ENCODE peak calls at places on chromosomes 1 and 21, in ten cellular contexts. One of them, this sample, is unnamed.

GRCh38 chr1:201970334-201971159 is 11.9 kb upstream of the RNPEP start:
- DNase-seq in sigmoid colon: no peak
- DNase-seq in H1: no peak
- DNase-seq in GM23338: no peak
- DNase-seq in SK-N-SH: peak; percentile 62
- DNase-seq in endothelial cell of umbilical vein: peak; percentile 27
- DNase-seq in prostate gland: no peak
- DNase-seq in HCT116: no peak
- DNase-seq in K562: no peak
- DNase-seq in SK-N-MC: no peak
- DNase-seq in this sample: no peak

GRCh38 chr1:204258213-204259115 is 44.7 kb upstream of the GOLT1A start:
- DNase-seq in prostate gland: peak; percentile 60
- DNase-seq in K562: peak; percentile 69
- DNase-seq in H1: peak; percentile 56
- DNase-seq in SK-N-SH: peak; percentile 88
- DNase-seq in HCT116: peak; percentile 37
- DNase-seq in endothelial cell of umbilical vein: peak; percentile 69
- DNase-seq in SK-N-MC: no peak
- DNase-seq in sigmoid colon: no peak
- DNase-seq in GM23338: peak; percentile 88
- DNase-seq in this sample: peak; percentile 84

GRCh38 chr1:166079276-166079675 is 87.5 kb downstream of the FAM78B start:
- DNase-seq in prostate gland: no peak
- DNase-seq in SK-N-SH: no peak
- DNase-seq in HCT116: no peak
- DNase-seq in GM23338: no peak
- DNase-seq in SK-N-MC: no peak
- DNase-seq in endothelial cell of umbilical vein: no peak
- DNase-seq in H1: no peak
- DNase-seq in sigmoid colon: no peak
- DNase-seq in K562: no peak
- DNase-seq in this sample: no peak

GRCh38 chr1:119254067-119254720 is 113.7 kb upstream of the WARS2 start:
- DNase-seq in prostate gland: no peak
- DNase-seq in SK-N-MC: no peak
- DNase-seq in HCT116: no peak
- DNase-seq in sigmoid colon: no peak
- DNase-seq in H1: no peak
- DNase-seq in GM23338: no peak
- DNase-seq in SK-N-SH: no peak
- DNase-seq in endothelial cell of umbilical vein: no peak
- DNase-seq in K562: no peak
- DNase-seq in this sample: no peak

GRCh38 chr1:205680073-205680851 is at the start of gene SLC45A3:
- DNase-seq in HCT116: no peak
- DNase-seq in sigmoid colon: no peak
- DNase-seq in SK-N-SH: peak; percentile 94
- DNase-seq in prostate gland: peak; percentile 63
- DNase-seq in H1: no peak
- DNase-seq in K562: peak; percentile 78
- DNase-seq in SK-N-MC: no peak
- DNase-seq in GM23338: peak; percentile 74
- DNase-seq in endothelial cell of umbilical vein: no peak
- DNase-seq in this sample: peak; percentile 85

GRCh38 chr1:156496211-156496761 is 4.3 kb downstream of the MEF2D start:
- DNase-seq in SK-N-MC: no peak
- DNase-seq in prostate gland: no peak
- DNase-seq in HCT116: no peak
- DNase-seq in GM23338: no peak
- DNase-seq in SK-N-SH: no peak
- DNase-seq in sigmoid colon: no peak
- DNase-seq in K562: no peak
- DNase-seq in H1: no peak
- DNase-seq in endothelial cell of umbilical vein: no peak
- DNase-seq in this sample: peak; percentile 63

GRCh38 chr21:42009018-42009830 is 936 bp downstream of the ZBTB21 start:
- DNase-seq in endothelial cell of umbilical vein: peak; percentile 69
- DNase-seq in SK-N-MC: no peak
- DNase-seq in prostate gland: peak; percentile 27
- DNase-seq in sigmoid colon: peak; percentile 81
- DNase-seq in HCT116: no peak
- DNase-seq in K562: peak; percentile 52
- DNase-seq in SK-N-SH: peak; percentile 69
- DNase-seq in GM23338: peak; percentile 77
- DNase-seq in H1: no peak
- DNase-seq in this sample: peak; percentile 93

GRCh38 chr1:40620586-40620985 is 44.9 kb downstream of the RIMS3 start:
- DNase-seq in prostate gland: no peak
- DNase-seq in K562: no peak
- DNase-seq in H1: no peak
- DNase-seq in endothelial cell of umbilical vein: no peak
- DNase-seq in GM23338: no peak
- DNase-seq in SK-N-MC: no peak
- DNase-seq in sigmoid colon: no peak
- DNase-seq in HCT116: no peak
- DNase-seq in SK-N-SH: no peak
- DNase-seq in this sample: no peak

GRCh38 chr1:75615664-75616435 is 4.9 kb upstream of the SLC44A5 start:
- DNase-seq in endothelial cell of umbilical vein: peak; percentile 74
- DNase-seq in prostate gland: no peak
- DNase-seq in GM23338: peak; percentile 55
- DNase-seq in SK-N-SH: peak; percentile 88
- DNase-seq in SK-N-MC: no peak
- DNase-seq in K562: peak; percentile 22
- DNase-seq in H1: no peak
- DNase-seq in HCT116: no peak
- DNase-seq in sigmoid colon: peak; percentile 55
- DNase-seq in this sample: peak; percentile 79

GRCh38 chr1:75618382-75618781 is 7.5 kb upstream of the SLC44A5 start:
- DNase-seq in GM23338: no peak
- DNase-seq in endothelial cell of umbilical vein: no peak
- DNase-seq in prostate gland: no peak
- DNase-seq in SK-N-SH: no peak
- DNase-seq in H1: no peak
- DNase-seq in SK-N-MC: no peak
- DNase-seq in K562: no peak
- DNase-seq in HCT116: no peak
- DNase-seq in sigmoid colon: no peak
- DNase-seq in this sample: no peak

GRCh38 chr1:75616436-75617433 is 5.8 kb upstream of the SLC44A5 start:
- DNase-seq in H1: no peak
- DNase-seq in HCT116: no peak
- DNase-seq in GM23338: peak; percentile 83
- DNase-seq in K562: peak; percentile 17
- DNase-seq in prostate gland: no peak
- DNase-seq in SK-N-SH: no peak
- DNase-seq in SK-N-MC: no peak
- DNase-seq in endothelial cell of umbilical vein: peak; percentile 61
- DNase-seq in sigmoid colon: no peak
- DNase-seq in this sample: peak; percentile 74

GRCh38 chr1:75611014-75611413 is at the start of gene SLC44A5:
- DNase-seq in HCT116: no peak
- DNase-seq in H1: no peak
- DNase-seq in GM23338: no peak
- DNase-seq in SK-N-SH: no peak
- DNase-seq in SK-N-MC: no peak
- DNase-seq in prostate gland: no peak
- DNase-seq in sigmoid colon: no peak
- DNase-seq in endothelial cell of umbilical vein: no peak
- DNase-seq in K562: no peak
- DNase-seq in this sample: no peak

GRCh38 chr1:75614455-75615379 is 3.8 kb upstream of the SLC44A5 start:
- DNase-seq in H1: peak; percentile 57
- DNase-seq in GM23338: peak; percentile 93
- DNase-seq in SK-N-SH: peak; percentile 86
- DNase-seq in SK-N-MC: no peak
- DNase-seq in HCT116: peak; percentile 19
- DNase-seq in K562: peak; percentile 62
- DNase-seq in sigmoid colon: no peak
- DNase-seq in prostate gland: no peak
- DNase-seq in endothelial cell of umbilical vein: peak; percentile 81
- DNase-seq in this sample: peak; percentile 85
- H3K4me3 ChIP-seq in H1: peak overlapping the region; percentile 79
- H3K4me3 ChIP-seq in GM23338: peak overlapping the region; percentile 90
- H3K4me3 ChIP-seq in SK-N-SH: peak overlapping the region; percentile 87
- H3K4me3 ChIP-seq in SK-N-MC: peak overlapping the region; percentile 76
- H3K4me3 ChIP-seq in HCT116: peak overlapping the region; percentile 55
- H3K4me3 ChIP-seq in K562: peak overlapping the region; percentile 10
- H3K4me3 ChIP-seq in sigmoid colon: peak overlapping the region; percentile 38
- H3K4me3 ChIP-seq in prostate gland: peak overlapping the region; percentile 21
- H3K4me3 ChIP-seq in endothelial cell of umbilical vein: peak overlapping the region; percentile 84
- H3K4me3 ChIP-seq in this sample: peak overlapping the region; percentile 35

GRCh38 chr1:2555634-2556276 is 416 bp upstream of the TNFRSF14 start:
- DNase-seq in GM23338: no peak
- DNase-seq in endothelial cell of umbilical vein: peak; percentile 42
- DNase-seq in SK-N-MC: no peak
- DNase-seq in prostate gland: peak; percentile 65
- DNase-seq in HCT116: no peak
- DNase-seq in K562: no peak
- DNase-seq in SK-N-SH: no peak
- DNase-seq in H1: no peak
- DNase-seq in sigmoid colon: peak; percentile 98
- DNase-seq in this sample: peak; percentile 97
- H3K27ac ChIP-seq in GM23338: no peak overlapping the region
- H3K27ac ChIP-seq in endothelial cell of umbilical vein: peak overlapping the region; percentile 53
- H3K27ac ChIP-seq in SK-N-MC: no peak overlapping the region
- H3K27ac ChIP-seq in prostate gland: peak overlapping the region; percentile 90
- H3K27ac ChIP-seq in HCT116: no peak overlapping the region
- H3K27ac ChIP-seq in K562: peak overlapping the region; percentile 51
- H3K27ac ChIP-seq in SK-N-SH: no peak overlapping the region
- H3K27ac ChIP-seq in H1: no peak overlapping the region
- H3K27ac ChIP-seq in sigmoid colon: peak overlapping the region; percentile 91
- H3K27ac ChIP-seq in this sample: peak overlapping the region; percentile 98

DNA sequence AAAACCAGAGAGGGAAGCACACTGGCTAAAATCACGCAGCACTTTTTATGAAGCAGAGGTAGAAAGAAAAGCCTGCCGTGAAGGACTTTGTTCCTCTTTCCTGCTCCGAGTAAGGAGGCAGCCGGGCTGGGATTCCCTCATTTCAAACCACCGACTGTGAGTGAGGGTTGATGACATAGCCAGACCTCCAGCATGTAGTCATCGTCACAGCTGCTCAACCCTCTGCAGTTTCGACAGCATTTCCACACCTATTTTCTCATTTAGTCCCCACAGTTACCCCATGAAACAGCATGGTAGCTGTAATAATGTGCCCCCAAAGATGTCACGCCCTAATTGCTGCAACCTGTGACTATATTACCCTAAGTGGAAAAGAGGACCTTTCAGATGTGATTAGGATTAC is 35.3 kb downstream of the FCRL5 start:
- DNase-seq in H1: no peak
- DNase-seq in sigmoid colon: no peak
- DNase-seq in prostate gland: no peak
- DNase-seq in SK-N-MC: no peak
- DNase-seq in HCT116: no peak
- DNase-seq in SK-N-SH: no peak
- DNase-seq in endothelial cell of umbilical vein: no peak
- DNase-seq in K562: no peak
- DNase-seq in GM23338: no peak
- DNase-seq in this sample: no peak
- TF ChIP-seq POLR2AphosphoS5 in H1: no peak
- TF ChIP-seq POLR2AphosphoS5 in sigmoid colon: no peak
- TF ChIP-seq POLR2AphosphoS5 in prostate gland: no peak
- TF ChIP-seq POLR2AphosphoS5 in SK-N-MC: no peak
- TF ChIP-seq POLR2AphosphoS5 in HCT116: no peak
- TF ChIP-seq POLR2AphosphoS5 in SK-N-SH: no peak
- TF ChIP-seq POLR2AphosphoS5 in endothelial cell of umbilical vein: no peak
- TF ChIP-seq POLR2AphosphoS5 in K562: no peak
- TF ChIP-seq POLR2AphosphoS5 in GM23338: no peak
- TF ChIP-seq POLR2AphosphoS5 in this sample: no peak

DNA sequence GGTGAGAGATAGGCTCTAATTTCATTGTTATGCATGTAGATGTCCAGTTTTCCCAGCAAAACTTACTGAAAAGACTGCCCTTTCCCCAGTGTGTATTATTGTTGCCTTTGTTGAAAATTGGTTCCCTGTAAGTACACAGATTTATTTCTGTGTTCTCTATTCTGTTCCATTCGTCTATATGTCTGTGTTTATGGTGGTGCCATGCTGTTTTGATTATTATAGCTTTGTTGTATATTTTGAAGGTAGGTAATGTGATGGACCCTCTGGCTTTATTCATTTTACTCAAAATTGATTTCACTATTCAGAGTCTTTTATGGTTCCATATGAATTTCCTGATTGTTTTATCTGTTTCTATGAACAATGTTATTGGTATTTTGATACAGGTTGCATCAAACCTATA is 375.8 kb upstream of the VAMP3 start:
- DNase-seq in SK-N-MC: no peak
- DNase-seq in H1: no peak
- DNase-seq in endothelial cell of umbilical vein: no peak
- DNase-seq in SK-N-SH: no peak
- DNase-seq in sigmoid colon: no peak
- DNase-seq in HCT116: no peak
- DNase-seq in prostate gland: no peak
- DNase-seq in K562: no peak
- DNase-seq in GM23338: no peak
- DNase-seq in this sample: no peak
- H3K4me3 ChIP-seq in SK-N-MC: no peak overlapping the region
- H3K4me3 ChIP-seq in H1: no peak overlapping the region
- H3K4me3 ChIP-seq in endothelial cell of umbilical vein: no peak overlapping the region
- H3K4me3 ChIP-seq in SK-N-SH: no peak overlapping the region
- H3K4me3 ChIP-seq in sigmoid colon: no peak overlapping the region
- H3K4me3 ChIP-seq in HCT116: no peak overlapping the region
- H3K4me3 ChIP-seq in prostate gland: no peak overlapping the region
- H3K4me3 ChIP-seq in K562: no peak overlapping the region
- H3K4me3 ChIP-seq in GM23338: no peak overlapping the region
- H3K4me3 ChIP-seq in this sample: no peak overlapping the region

DNA sequence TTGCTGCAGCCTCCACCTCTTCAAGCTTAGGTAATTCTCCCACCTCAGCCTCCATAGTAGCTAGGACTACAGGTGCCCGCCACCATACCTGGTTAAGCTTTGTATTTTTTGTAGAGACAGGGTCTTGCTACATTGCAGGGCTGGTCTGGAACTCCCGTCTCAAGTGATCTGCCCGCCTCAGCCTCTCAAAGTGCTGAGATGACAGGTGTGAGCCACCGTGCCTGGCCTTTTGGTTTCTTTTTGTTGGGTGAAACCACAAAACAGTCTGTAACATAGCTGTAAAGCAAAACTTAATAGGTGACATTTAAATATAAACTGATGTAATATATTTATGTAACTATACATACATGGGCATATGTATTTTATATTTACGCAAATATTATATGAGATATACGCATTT is 3.1 kb upstream of the DNAJC11 start:
- DNase-seq in prostate gland: no peak
- DNase-seq in sigmoid colon: no peak
- DNase-seq in SK-N-MC: no peak
- DNase-seq in endothelial cell of umbilical vein: no peak
- DNase-seq in K562: no peak
- DNase-seq in GM23338: no peak
- DNase-seq in SK-N-SH: no peak
- DNase-seq in H1: no peak
- DNase-seq in HCT116: no peak
- DNase-seq in this sample: no peak
- H3K27ac ChIP-seq in prostate gland: no peak overlapping the region
- H3K27ac ChIP-seq in sigmoid colon: peak overlapping the region; percentile 93
- H3K27ac ChIP-seq in SK-N-MC: no peak overlapping the region
- H3K27ac ChIP-seq in endothelial cell of umbilical vein: no peak overlapping the region
- H3K27ac ChIP-seq in K562: no peak overlapping the region
- H3K27ac ChIP-seq in GM23338: no peak overlapping the region
- H3K27ac ChIP-seq in SK-N-SH: no peak overlapping the region
- H3K27ac ChIP-seq in H1: no peak overlapping the region
- H3K27ac ChIP-seq in HCT116: no peak overlapping the region
- H3K27ac ChIP-seq in this sample: no peak overlapping the region

GRCh38 chr21:17673261-17674020 is 60.7 kb upstream of the BTG3 start:
- DNase-seq in H1: no peak
- DNase-seq in endothelial cell of umbilical vein: no peak
- DNase-seq in HCT116: no peak
- DNase-seq in prostate gland: no peak
- DNase-seq in SK-N-MC: no peak
- DNase-seq in GM23338: peak; percentile 58
- DNase-seq in sigmoid colon: no peak
- DNase-seq in SK-N-SH: no peak
- DNase-seq in K562: no peak
- DNase-seq in this sample: no peak
- TF ChIP-seq POLR2AphosphoS5 in H1: no peak
- TF ChIP-seq POLR2AphosphoS5 in endothelial cell of umbilical vein: no peak
- TF ChIP-seq POLR2AphosphoS5 in HCT116: no peak
- TF ChIP-seq POLR2AphosphoS5 in prostate gland: no peak
- TF ChIP-seq POLR2AphosphoS5 in SK-N-MC: no peak
- TF ChIP-seq POLR2AphosphoS5 in GM23338: no peak
- TF ChIP-seq POLR2AphosphoS5 in sigmoid colon: no peak
- TF ChIP-seq POLR2AphosphoS5 in SK-N-SH: no peak
- TF ChIP-seq POLR2AphosphoS5 in K562: no peak
- TF ChIP-seq POLR2AphosphoS5 in this sample: no peak

This sample was measured in spleen.